ENCODE peak calls at places on chromosomes 6 and 20, in ten cellular contexts. O is ELR, F is adrenal gland, J is KBM-7, X is NCI-H1105, L is ovary, Z is cardiac fibroblast, A is astrocyte of the cerebellum, B is BE2C, W is body of pancreas. U is an unnamed sample.
A peak's percentile ranks its signal among the peaks of the same experiment; 100 is the strongest.

GRCh38 chr20:9287826-9288225 is 218.9 kb downstream of the PLCB4 start:
- DNase-seq in O (no peak), F (no peak), J (no peak), X (peak; percentile 2), L (no peak), Z (no peak), A (no peak), B (no peak), W (no peak), U (no peak)

GRCh38 chr20:3755814-3756480 is 11.6 kb downstream of the ADISSP start:
- DNase-seq in O (no peak), F (no peak), J (no peak), X (no peak), L (no peak), Z (no peak), A (no peak), B (no peak), W (no peak), U (no peak)

GRCh38 chr20:43994486-43995100 is 79.9 kb downstream of the TOX2 start:
- DNase-seq in O (peak; percentile 85), F (no peak), J (no peak), X (no peak), L (no peak), Z (peak; percentile 64), A (no peak), B (peak; percentile 26), W (no peak), U (no peak)

GRCh38 chr6:162960674-162961457 is 233.1 kb downstream of the PACRG start:
- DNase-seq in O (no peak), F (no peak), J (no peak), X (no peak), L (no peak), Z (no peak), A (no peak), B (no peak), W (no peak), U (no peak)

GRCh38 chr20:11870411-11870810 is 47.3 kb upstream of the BTBD3 start:
- DNase-seq in O (no peak), F (no peak), J (no peak), X (no peak), L (no peak), Z (no peak), A (no peak), B (no peak), W (no peak), U (no peak)

GRCh38 chr6:13614926-13615801 is at the start of gene NOL7:
- DNase-seq in O (peak; percentile 99), F (peak; percentile 99), J (peak; percentile 96), X (peak; percentile 99), L (peak; percentile 100), Z (peak; percentile 99), A (peak; percentile 96), B (peak; percentile 98), W (peak; percentile 98), U (peak; percentile 85)

GRCh38 chr6:53124131-53124800 is 24.4 kb downstream of the GCM1 start:
- DNase-seq in O (no peak), F (no peak), J (no peak), X (no peak), L (no peak), Z (no peak), A (no peak), B (no peak), W (no peak), U (no peak)

GRCh38 chr20:35854697-35855434 is 83.1 kb downstream of the PHF20 start:
- DNase-seq in O (no peak), F (no peak), J (no peak), X (no peak), L (no peak), Z (peak; percentile 28), A (no peak), B (no peak), W (no peak), U (no peak)

GRCh38 chr20:18421608-18422007 is 45.2 kb downstream of the DZANK1 start:
- DNase-seq in O (no peak), F (no peak), J (no peak), X (no peak), L (no peak), Z (no peak), A (no peak), B (no peak), W (no peak), U (no peak)

GRCh38 chr6:118283759-118284158 is 264.3 kb upstream of the PLN start:
- DNase-seq in O (peak; percentile 82), F (peak; percentile 70), J (peak; percentile 72), X (peak; percentile 79), L (peak; percentile 28), Z (peak; percentile 82), A (peak; percentile 61), B (peak; percentile 72), W (peak; percentile 54), U (no peak)

GRCh38 chr6:109348246-109348645 is 34.0 kb downstream of the CD164 start:
- DNase-seq in O (no peak), F (no peak), J (no peak), X (no peak), L (no peak), Z (no peak), A (no peak), B (no peak), W (no peak), U (no peak)

GRCh38 chr20:38278150-38278549 is 17.6 kb upstream of the KIAA1755 start:
- DNase-seq in O (no peak), F (no peak), J (no peak), X (no peak), L (no peak), Z (no peak), A (no peak), B (no peak), W (no peak), U (no peak)

GRCh38 chr6:7112741-7113313 is 5.1 kb downstream of the RREB1 start:
- DNase-seq in O (no peak), F (peak; percentile 38), J (peak; percentile 64), X (no peak), L (no peak), Z (no peak), A (no peak), B (no peak), W (peak; percentile 37), U (no peak)

GRCh38 chr6:55448446-55448845 is 121.2 kb downstream of the GFRAL start:
- DNase-seq in O (peak; percentile 44), F (no peak), J (no peak), X (no peak), L (no peak), Z (peak; percentile 35), A (no peak), B (no peak), W (no peak), U (no peak)

GRCh38 chr6:137043710-137044365 is 927 bp downstream of the IL20RA start:
- DNase-seq in O (peak; percentile 33), F (peak; percentile 64), J (peak; percentile 17), X (no peak), L (no peak), Z (peak; percentile 50), A (no peak), B (peak; percentile 44), W (no peak), U (peak; percentile 12)

GRCh38 chr6:31239854-31240253 is 32.0 kb downstream of the HLA-C start:
- DNase-seq in O (peak; percentile 11), F (no peak), J (no peak), X (no peak), L (no peak), Z (no peak), A (no peak), B (no peak), W (no peak), U (no peak)

GRCh38 chr6:160141001-160141726 is 19.5 kb downstream of the SLC22A1 start:
- DNase-seq in O (peak; percentile 47), F (no peak), J (no peak), X (no peak), L (no peak), Z (peak; percentile 81), A (peak; percentile 72), B (no peak), W (no peak), U (no peak)

GRCh38 chr20:4820833-4821518 is 99.3 kb downstream of the PRND start:
- DNase-seq in O (peak; percentile 54), F (no peak), J (no peak), X (no peak), L (peak; percentile 58), Z (peak; percentile 83), A (peak; percentile 28), B (no peak), W (no peak), U (no peak)

GRCh38 chr20:11738852-11739251 is 178.8 kb upstream of the BTBD3 start:
- DNase-seq in O (peak; percentile 50), F (no peak), J (no peak), X (no peak), L (no peak), Z (no peak), A (no peak), B (no peak), W (no peak), U (no peak)

GRCh38 chr20:15162061-15162740 is 824.8 kb upstream of the FLRT3 start:
- DNase-seq in O (no peak), F (no peak), J (no peak), X (no peak), L (no peak), Z (no peak), A (no peak), B (no peak), W (no peak), U (no peak)

GRCh38 chr20:23245553-23246128 is 105.0 kb upstream of the NXT1 start:
- DNase-seq in O (peak; percentile 28), F (peak; percentile 69), J (peak; percentile 89), X (no peak), L (peak; percentile 34), Z (peak; percentile 61), A (no peak), B (no peak), W (peak; percentile 48), U (no peak)

GRCh38 chr6:26445934-26446667 is 5.8 kb downstream of the BTN3A3 start:
- DNase-seq in O (peak; percentile 58), F (no peak), J (no peak), X (no peak), L (no peak), Z (no peak), A (no peak), B (no peak), W (no peak), U (no peak)

GRCh38 chr20:3543901-3544507 is 73.2 kb downstream of the ATRN start:
- DNase-seq in O (peak; percentile 43), F (no peak), J (no peak), X (no peak), L (no peak), Z (peak; percentile 39), A (peak; percentile 55), B (no peak), W (no peak), U (no peak)

GRCh38 chr6:43644940-43645612 is at the start of gene RSPH9:
- DNase-seq in O (peak; percentile 58), F (peak; percentile 77), J (no peak), X (peak; percentile 60), L (peak; percentile 65), Z (peak; percentile 62), A (no peak), B (peak; percentile 59), W (peak; percentile 34), U (no peak)

GRCh38 chr20:56207656-56208055 is 40.9 kb upstream of the MC3R start:
- DNase-seq in O (no peak), F (no peak), J (no peak), X (no peak), L (no peak), Z (no peak), A (no peak), B (no peak), W (no peak), U (no peak)

GRCh38 chr20:32917191-32917950 is 58.6 kb downstream of the EFCAB8 start:
- DNase-seq in O (no peak), F (no peak), J (no peak), X (no peak), L (no peak), Z (no peak), A (no peak), B (no peak), W (no peak), U (no peak)